ENCODE peak calls at places on chromosomes 13 and 19, in five cellular contexts. One of them, this sample, is unnamed.

GRCh38 chr19:38032151-38032550 is 125.1 kb downstream of the SIPA1L3 start:
- DNase-seq in cerebellum: no peak
- DNase-seq in heart left ventricle: no peak
- DNase-seq in stimulated activated CD8-positive, alpha-beta memory T cell treated with anti-CD3 and anti-CD28 coated beads, Interleukin-2, amount 100 ng/mL, for 1 hour: no peak
- DNase-seq in GM12878: no peak
- DNase-seq in this sample: no peak

GRCh38 chr13:114203536-114203935 is 24.5 kb downstream of the CFAP97D2 start:
- DNase-seq in heart left ventricle: no peak
- DNase-seq in cerebellum: no peak
- DNase-seq in stimulated activated CD8-positive, alpha-beta memory T cell treated with anti-CD3 and anti-CD28 coated beads, Interleukin-2, amount 100 ng/mL, for 1 hour: no peak
- DNase-seq in GM12878: no peak
- DNase-seq in this sample: no peak

GRCh38 chr13:39887424-39887823 is 232.0 kb downstream of the COG6 start:
- DNase-seq in stimulated activated CD8-positive, alpha-beta memory T cell treated with anti-CD3 and anti-CD28 coated beads, Interleukin-2, amount 100 ng/mL, for 1 hour: no peak
- DNase-seq in heart left ventricle: no peak
- DNase-seq in cerebellum: no peak
- DNase-seq in GM12878: no peak
- DNase-seq in this sample: no peak

GRCh38 chr19:1938071-1938470 is 2.9 kb upstream of the CSNK1G2 start:
- DNase-seq in cerebellum: no peak
- DNase-seq in stimulated activated CD8-positive, alpha-beta memory T cell treated with anti-CD3 and anti-CD28 coated beads, Interleukin-2, amount 100 ng/mL, for 1 hour: no peak
- DNase-seq in GM12878: no peak
- DNase-seq in heart left ventricle: no peak
- DNase-seq in this sample: no peak

GRCh38 chr19:46654621-46655152 is 6.3 kb downstream of the DACT3 start:
- DNase-seq in cerebellum: peak; percentile 38
- DNase-seq in heart left ventricle: no peak
- DNase-seq in stimulated activated CD8-positive, alpha-beta memory T cell treated with anti-CD3 and anti-CD28 coated beads, Interleukin-2, amount 100 ng/mL, for 1 hour: no peak
- DNase-seq in GM12878: no peak
- DNase-seq in this sample: no peak

GRCh38 chr19:2164020-2164988 is 571 bp downstream of the DOT1L start:
- DNase-seq in cerebellum: no peak
- DNase-seq in stimulated activated CD8-positive, alpha-beta memory T cell treated with anti-CD3 and anti-CD28 coated beads, Interleukin-2, amount 100 ng/mL, for 1 hour: no peak
- DNase-seq in heart left ventricle: peak; percentile 81
- DNase-seq in GM12878: no peak
- DNase-seq in this sample: no peak

GRCh38 chr13:36986462-36987240 is 12.5 kb downstream of the ALG5 start:
- DNase-seq in heart left ventricle: no peak
- DNase-seq in GM12878: no peak
- DNase-seq in stimulated activated CD8-positive, alpha-beta memory T cell treated with anti-CD3 and anti-CD28 coated beads, Interleukin-2, amount 100 ng/mL, for 1 hour: no peak
- DNase-seq in cerebellum: no peak
- DNase-seq in this sample: no peak

GRCh38 chr13:97753269-97753668 is 200.2 kb upstream of the IPO5 start:
- DNase-seq in stimulated activated CD8-positive, alpha-beta memory T cell treated with anti-CD3 and anti-CD28 coated beads, Interleukin-2, amount 100 ng/mL, for 1 hour: no peak
- DNase-seq in heart left ventricle: no peak
- DNase-seq in GM12878: no peak
- DNase-seq in cerebellum: no peak
- DNase-seq in this sample: no peak

GRCh38 chr13:85896516-85897450 is 97.6 kb upstream of the SLITRK6 start:
- DNase-seq in GM12878: no peak
- DNase-seq in cerebellum: no peak
- DNase-seq in heart left ventricle: no peak
- DNase-seq in stimulated activated CD8-positive, alpha-beta memory T cell treated with anti-CD3 and anti-CD28 coated beads, Interleukin-2, amount 100 ng/mL, for 1 hour: no peak
- DNase-seq in this sample: no peak

GRCh38 chr19:55116232-55117062 is 990 bp downstream of the PPP1R12C start:
- DNase-seq in stimulated activated CD8-positive, alpha-beta memory T cell treated with anti-CD3 and anti-CD28 coated beads, Interleukin-2, amount 100 ng/mL, for 1 hour: no peak
- DNase-seq in cerebellum: peak; percentile 84
- DNase-seq in GM12878: no peak
- DNase-seq in heart left ventricle: peak; percentile 81
- DNase-seq in this sample: no peak

GRCh38 chr19:57903298-57904174 is 12.9 kb downstream of the ZNF417 start:
- DNase-seq in stimulated activated CD8-positive, alpha-beta memory T cell treated with anti-CD3 and anti-CD28 coated beads, Interleukin-2, amount 100 ng/mL, for 1 hour: no peak
- DNase-seq in GM12878: no peak
- DNase-seq in heart left ventricle: no peak
- DNase-seq in cerebellum: peak; percentile 37
- DNase-seq in this sample: peak; percentile 31

GRCh38 chr13:46844431-46844830 is 47.5 kb upstream of the ESD start:
- DNase-seq in GM12878: no peak
- DNase-seq in heart left ventricle: no peak
- DNase-seq in cerebellum: no peak
- DNase-seq in stimulated activated CD8-positive, alpha-beta memory T cell treated with anti-CD3 and anti-CD28 coated beads, Interleukin-2, amount 100 ng/mL, for 1 hour: no peak
- DNase-seq in this sample: no peak

GRCh38 chr13:32932376-32932775 is 83.8 kb upstream of the KL start:
- DNase-seq in cerebellum: no peak
- DNase-seq in heart left ventricle: no peak
- DNase-seq in stimulated activated CD8-positive, alpha-beta memory T cell treated with anti-CD3 and anti-CD28 coated beads, Interleukin-2, amount 100 ng/mL, for 1 hour: no peak
- DNase-seq in GM12878: no peak
- DNase-seq in this sample: no peak

GRCh38 chr13:114048463-114048862 is 74.6 kb upstream of the C13orf46 start:
- DNase-seq in cerebellum: no peak
- DNase-seq in stimulated activated CD8-positive, alpha-beta memory T cell treated with anti-CD3 and anti-CD28 coated beads, Interleukin-2, amount 100 ng/mL, for 1 hour: no peak
- DNase-seq in heart left ventricle: peak; percentile 61
- DNase-seq in GM12878: no peak
- DNase-seq in this sample: no peak

GRCh38 chr13:113545455-113545930 is 39.1 kb upstream of the TFDP1 start:
- DNase-seq in GM12878: no peak
- DNase-seq in cerebellum: no peak
- DNase-seq in stimulated activated CD8-positive, alpha-beta memory T cell treated with anti-CD3 and anti-CD28 coated beads, Interleukin-2, amount 100 ng/mL, for 1 hour: no peak
- DNase-seq in heart left ventricle: peak; percentile 41
- DNase-seq in this sample: no peak

GRCh38 chr13:113729329-113730019 is 29.6 kb upstream of the TMEM255B start:
- DNase-seq in GM12878: no peak
- DNase-seq in cerebellum: no peak
- DNase-seq in stimulated activated CD8-positive, alpha-beta memory T cell treated with anti-CD3 and anti-CD28 coated beads, Interleukin-2, amount 100 ng/mL, for 1 hour: no peak
- DNase-seq in heart left ventricle: peak; percentile 61
- DNase-seq in this sample: no peak

GRCh38 chr13:42814868-42815267 is 33.5 kb downstream of the FAM216B start:
- DNase-seq in cerebellum: no peak
- DNase-seq in stimulated activated CD8-positive, alpha-beta memory T cell treated with anti-CD3 and anti-CD28 coated beads, Interleukin-2, amount 100 ng/mL, for 1 hour: no peak
- DNase-seq in heart left ventricle: no peak
- DNase-seq in GM12878: no peak
- DNase-seq in this sample: no peak

GRCh38 chr13:96089749-96090239 is at the start of gene HS6ST3:
- DNase-seq in stimulated activated CD8-positive, alpha-beta memory T cell treated with anti-CD3 and anti-CD28 coated beads, Interleukin-2, amount 100 ng/mL, for 1 hour: no peak
- DNase-seq in cerebellum: peak; percentile 49
- DNase-seq in GM12878: no peak
- DNase-seq in heart left ventricle: peak; percentile 60
- DNase-seq in this sample: no peak

GRCh38 chr13:86601351-86601750 is 802.1 kb upstream of the SLITRK6 start:
- DNase-seq in stimulated activated CD8-positive, alpha-beta memory T cell treated with anti-CD3 and anti-CD28 coated beads, Interleukin-2, amount 100 ng/mL, for 1 hour: no peak
- DNase-seq in heart left ventricle: no peak
- DNase-seq in GM12878: no peak
- DNase-seq in cerebellum: no peak
- DNase-seq in this sample: no peak

GRCh38 chr19:2503521-2504109 is 27.7 kb downstream of the GADD45B start:
- DNase-seq in GM12878: no peak
- DNase-seq in cerebellum: no peak
- DNase-seq in stimulated activated CD8-positive, alpha-beta memory T cell treated with anti-CD3 and anti-CD28 coated beads, Interleukin-2, amount 100 ng/mL, for 1 hour: peak; percentile 44
- DNase-seq in heart left ventricle: no peak
- DNase-seq in this sample: no peak

GRCh38 chr13:26062853-26063444 is 11.1 kb upstream of the SHISA2 start:
- DNase-seq in heart left ventricle: no peak
- DNase-seq in GM12878: no peak
- DNase-seq in stimulated activated CD8-positive, alpha-beta memory T cell treated with anti-CD3 and anti-CD28 coated beads, Interleukin-2, amount 100 ng/mL, for 1 hour: no peak
- DNase-seq in cerebellum: peak; percentile 75
- DNase-seq in this sample: peak; percentile 43

GRCh38 chr13:106038752-106039151 is 496.7 kb downstream of the EFNB2 start:
- DNase-seq in GM12878: no peak
- DNase-seq in cerebellum: no peak
- DNase-seq in heart left ventricle: no peak
- DNase-seq in stimulated activated CD8-positive, alpha-beta memory T cell treated with anti-CD3 and anti-CD28 coated beads, Interleukin-2, amount 100 ng/mL, for 1 hour: no peak
- DNase-seq in this sample: no peak

GRCh38 chr19:13987101-13987890 is 18.8 kb downstream of the RFX1 start:
- DNase-seq in GM12878: no peak
- DNase-seq in stimulated activated CD8-positive, alpha-beta memory T cell treated with anti-CD3 and anti-CD28 coated beads, Interleukin-2, amount 100 ng/mL, for 1 hour: no peak
- DNase-seq in heart left ventricle: no peak
- DNase-seq in cerebellum: no peak
- DNase-seq in this sample: no peak

GRCh38 chr19:17495639-17496265 is 15.7 kb upstream of the PGLS start:
- DNase-seq in cerebellum: no peak
- DNase-seq in GM12878: no peak
- DNase-seq in stimulated activated CD8-positive, alpha-beta memory T cell treated with anti-CD3 and anti-CD28 coated beads, Interleukin-2, amount 100 ng/mL, for 1 hour: no peak
- DNase-seq in heart left ventricle: no peak
- DNase-seq in this sample: no peak

GRCh38 chr13:51818771-51819511 is 15.0 kb upstream of the DHRS12 start:
- DNase-seq in cerebellum: no peak
- DNase-seq in stimulated activated CD8-positive, alpha-beta memory T cell treated with anti-CD3 and anti-CD28 coated beads, Interleukin-2, amount 100 ng/mL, for 1 hour: no peak
- DNase-seq in GM12878: no peak
- DNase-seq in heart left ventricle: no peak
- DNase-seq in this sample: no peak

GRCh38 chr19:48393559-48394330 is at the start of gene GRIN2D:
- DNase-seq in GM12878: no peak
- DNase-seq in cerebellum: no peak
- DNase-seq in stimulated activated CD8-positive, alpha-beta memory T cell treated with anti-CD3 and anti-CD28 coated beads, Interleukin-2, amount 100 ng/mL, for 1 hour: no peak
- DNase-seq in heart left ventricle: no peak
- DNase-seq in this sample: no peak

GRCh38 chr19:3609779-3610719 is 3.4 kb upstream of the TBXA2R start:
- DNase-seq in cerebellum: no peak
- DNase-seq in GM12878: no peak
- DNase-seq in stimulated activated CD8-positive, alpha-beta memory T cell treated with anti-CD3 and anti-CD28 coated beads, Interleukin-2, amount 100 ng/mL, for 1 hour: no peak
- DNase-seq in heart left ventricle: peak; percentile 33
- DNase-seq in this sample: no peak

GRCh38 chr19:37999309-38000213 is 92.6 kb downstream of the SIPA1L3 start:
- DNase-seq in stimulated activated CD8-positive, alpha-beta memory T cell treated with anti-CD3 and anti-CD28 coated beads, Interleukin-2, amount 100 ng/mL, for 1 hour: no peak
- DNase-seq in cerebellum: no peak
- DNase-seq in GM12878: no peak
- DNase-seq in heart left ventricle: peak; percentile 67
- DNase-seq in this sample: no peak

GRCh38 chr13:35824395-35824794 is 306.8 kb downstream of the DCLK1 start:
- DNase-seq in cerebellum: no peak
- DNase-seq in stimulated activated CD8-positive, alpha-beta memory T cell treated with anti-CD3 and anti-CD28 coated beads, Interleukin-2, amount 100 ng/mL, for 1 hour: no peak
- DNase-seq in GM12878: no peak
- DNase-seq in heart left ventricle: no peak
- DNase-seq in this sample: no peak

GRCh38 chr13:94419304-94419943 is 60.1 kb downstream of the DCT start:
- DNase-seq in GM12878: no peak
- DNase-seq in cerebellum: no peak
- DNase-seq in stimulated activated CD8-positive, alpha-beta memory T cell treated with anti-CD3 and anti-CD28 coated beads, Interleukin-2, amount 100 ng/mL, for 1 hour: no peak
- DNase-seq in heart left ventricle: no peak
- DNase-seq in this sample: no peak

GRCh38 chr13:75647126-75647784 is 11.1 kb downstream of the LMO7 start:
- DNase-seq in GM12878: peak; percentile 38
- DNase-seq in stimulated activated CD8-positive, alpha-beta memory T cell treated with anti-CD3 and anti-CD28 coated beads, Interleukin-2, amount 100 ng/mL, for 1 hour: no peak
- DNase-seq in heart left ventricle: no peak
- DNase-seq in cerebellum: no peak
- DNase-seq in this sample: no peak

GRCh38 chr13:29193083-29193482 is 372.9 kb downstream of the MTUS2 start:
- DNase-seq in GM12878: no peak
- DNase-seq in stimulated activated CD8-positive, alpha-beta memory T cell treated with anti-CD3 and anti-CD28 coated beads, Interleukin-2, amount 100 ng/mL, for 1 hour: no peak
- DNase-seq in heart left ventricle: no peak
- DNase-seq in cerebellum: no peak
- DNase-seq in this sample: no peak

GRCh38 chr19:53463263-53463662 is 4.3 kb upstream of the ZNF813 start:
- DNase-seq in GM12878: no peak
- DNase-seq in stimulated activated CD8-positive, alpha-beta memory T cell treated with anti-CD3 and anti-CD28 coated beads, Interleukin-2, amount 100 ng/mL, for 1 hour: no peak
- DNase-seq in heart left ventricle: peak; percentile 79
- DNase-seq in cerebellum: peak; percentile 88
- DNase-seq in this sample: no peak

GRCh38 chr13:44818428-44818827 is 170.8 kb downstream of the NUFIP1 start:
- DNase-seq in heart left ventricle: no peak
- DNase-seq in cerebellum: no peak
- DNase-seq in GM12878: no peak
- DNase-seq in stimulated activated CD8-positive, alpha-beta memory T cell treated with anti-CD3 and anti-CD28 coated beads, Interleukin-2, amount 100 ng/mL, for 1 hour: no peak
- DNase-seq in this sample: no peak

GRCh38 chr13:53637971-53638547 is 609.4 kb downstream of the OLFM4 start:
- DNase-seq in stimulated activated CD8-positive, alpha-beta memory T cell treated with anti-CD3 and anti-CD28 coated beads, Interleukin-2, amount 100 ng/mL, for 1 hour: no peak
- DNase-seq in GM12878: no peak
- DNase-seq in cerebellum: no peak
- DNase-seq in heart left ventricle: no peak
- DNase-seq in this sample: no peak

GRCh38 chr19:48206402-48207093 is 36.1 kb downstream of the ZSWIM9 start:
- DNase-seq in stimulated activated CD8-positive, alpha-beta memory T cell treated with anti-CD3 and anti-CD28 coated beads, Interleukin-2, amount 100 ng/mL, for 1 hour: no peak
- DNase-seq in GM12878: no peak
- DNase-seq in heart left ventricle: no peak
- DNase-seq in cerebellum: no peak
- DNase-seq in this sample: peak; percentile 13

GRCh38 chr19:53076984-53077383 is 26.2 kb downstream of the ZNF160 start:
- DNase-seq in GM12878: no peak
- DNase-seq in stimulated activated CD8-positive, alpha-beta memory T cell treated with anti-CD3 and anti-CD28 coated beads, Interleukin-2, amount 100 ng/mL, for 1 hour: no peak
- DNase-seq in cerebellum: peak; percentile 79
- DNase-seq in heart left ventricle: no peak
- DNase-seq in this sample: no peak

GRCh38 chr19:34596115-34596514 is 80.8 kb downstream of the SCGB2B2 start:
- DNase-seq in stimulated activated CD8-positive, alpha-beta memory T cell treated with anti-CD3 and anti-CD28 coated beads, Interleukin-2, amount 100 ng/mL, for 1 hour: no peak
- DNase-seq in GM12878: no peak
- DNase-seq in heart left ventricle: peak; percentile 50
- DNase-seq in cerebellum: no peak
- DNase-seq in this sample: no peak

This sample was measured in LNCaP clone FGC.